ENCODE peak calls at places on chromosomes 16 and 17, in nine cellular contexts. H is brain microvascular endothelial cell, O is tibial nerve, C is Peyer's patch, X is C1 segment of cervical spinal cord, M is left kidney, R is NCI-H1436 treated with DMSO at 0.1 percent for 48 hours, Z is endodermal cell, V is lower leg skin. K is an unnamed sample.

GRCh38 chr17:78558181-78558850 is 18.9 kb downstream of the DNAH17 start:
- DNase-seq in R (no peak), X (no peak), H (peak; percentile 8), M (peak; percentile 44), Z (no peak), O (no peak), V (no peak), C (no peak), K (no peak)

GRCh38 chr16:30786936-30787612 is at the start of gene ZNF629:
- DNase-seq in X (peak; percentile 69), C (peak; percentile 75), R (no peak), Z (peak; percentile 89), O (peak; percentile 76), M (peak; percentile 94), V (peak; percentile 62), H (peak; percentile 45), K (peak; percentile 61)

GRCh38 chr17:37081287-37081686 is 132.5 kb downstream of the AATF start:
- DNase-seq in R (no peak), Z (peak; percentile 63), H (peak; percentile 12), M (no peak), V (no peak), O (no peak), C (no peak), X (no peak), K (no peak)

GRCh38 chr17:43155666-43156065 is 15.3 kb upstream of the NBR1 start:
- DNase-seq in X (no peak), Z (no peak), V (no peak), C (no peak), O (no peak), R (no peak), H (no peak), M (no peak), K (no peak)

GRCh38 chr16:74760007-74760767 is 14.4 kb downstream of the FA2H start:
- DNase-seq in C (no peak), H (peak; percentile 61), O (no peak), R (no peak), Z (no peak), V (no peak), M (no peak), X (no peak), K (no peak)

GRCh38 chr16:84243732-84244131 is 3.9 kb upstream of the KCNG4 start:
- DNase-seq in Z (no peak), V (no peak), C (no peak), R (no peak), H (no peak), X (no peak), O (no peak), M (no peak), K (no peak)

GRCh38 chr17:48494335-48494734 is 36.5 kb downstream of the HOXB1 start:
- DNase-seq in Z (no peak), X (no peak), C (no peak), V (no peak), R (no peak), O (no peak), H (no peak), M (no peak), K (no peak)

GRCh38 chr17:50484341-50485155 is 5.9 kb downstream of the RSAD1 start:
- DNase-seq in V (no peak), M (no peak), H (no peak), X (no peak), O (no peak), Z (no peak), C (peak; percentile 34), R (no peak), K (no peak)

GRCh38 chr17:37744961-37745800 is at the start of gene HNF1B:
- DNase-seq in R (no peak), X (no peak), Z (peak; percentile 93), C (peak; percentile 81), O (no peak), V (no peak), M (peak; percentile 90), H (no peak), K (no peak)

GRCh38 chr17:73956595-73957465 is 246.6 kb upstream of the RPL38 start:
- DNase-seq in M (peak; percentile 86), R (no peak), H (peak; percentile 0), C (no peak), O (peak; percentile 35), Z (peak; percentile 99), X (no peak), V (peak; percentile 36), K (peak; percentile 11)

GRCh38 chr16:11632455-11632921 is 35.8 kb upstream of the SNN start:
- DNase-seq in X (peak; percentile 36), M (peak; percentile 84), V (no peak), O (peak; percentile 51), H (peak; percentile 52), R (no peak), C (no peak), Z (peak; percentile 57), K (no peak)

GRCh38 chr17:77235370-77236080 is 94.8 kb downstream of the SEC14L1 start:
- DNase-seq in C (no peak), R (no peak), O (peak; percentile 50), V (peak; percentile 48), X (no peak), Z (no peak), M (peak; percentile 76), H (peak; percentile 60), K (peak; percentile 11)

GRCh38 chr17:21679256-21680146 is 12.8 kb upstream of the KCNJ18 start:
- DNase-seq in O (no peak), H (no peak), X (no peak), R (no peak), Z (no peak), M (no peak), C (peak; percentile 44), V (no peak), K (no peak)

GRCh38 chr17:68544111-68544510 is 31.9 kb downstream of the PRKAR1A start:
- DNase-seq in M (no peak), C (no peak), Z (no peak), X (no peak), O (no peak), H (no peak), V (no peak), R (no peak), K (no peak)

GRCh38 chr16:5490499-5490898 is 392.9 kb upstream of the EEF2KMT start:
- DNase-seq in H (no peak), Z (peak; percentile 87), M (peak; percentile 86), C (peak; percentile 66), V (no peak), X (peak; percentile 1), O (peak; percentile 5), R (no peak), K (peak; percentile 49)

GRCh38 chr17:78019976-78020716 is 61.6 kb downstream of the TNRC6C start:
- DNase-seq in M (no peak), Z (no peak), O (no peak), C (no peak), X (no peak), V (no peak), R (no peak), H (no peak), K (no peak)

GRCh38 chr17:63116228-63116627 is 150.2 kb downstream of the TANC2 start:
- DNase-seq in X (no peak), R (no peak), H (no peak), Z (peak; percentile 61), V (no peak), C (no peak), M (no peak), O (no peak), K (no peak)

GRCh38 chr16:64615647-64616280 is 506.1 kb downstream of the CDH11 start:
- DNase-seq in X (no peak), C (no peak), R (no peak), Z (peak; percentile 89), M (peak; percentile 67), H (no peak), V (no peak), O (no peak), K (no peak)

K was measured in amygdala.